ENCODE peak calls at places on chromosomes 5 and 9, in six cellular contexts. W, F, I, N, Q and P are unnamed samples.

GRCh38 chr5:72108200-72109050 is 1.1 kb downstream of the MAP1B start:
- DNase-seq in W (peak), F (peak), I (peak), N (peak), Q (peak), P (no peak)

GRCh38 chr9:112496074-112496722 is 9.6 kb downstream of the KIAA1958 start:
- DNase-seq in W (no peak), F (no peak), I (no peak), N (no peak), Q (no peak), P (no peak)

GRCh38 chr5:75044406-75044805 is 8.0 kb downstream of the GCNT4 start:
- DNase-seq in W (no peak), F (no peak), I (no peak), N (no peak), Q (no peak), P (no peak)

GRCh38 chr9:76180541-76180940 is 213.7 kb downstream of the RFK start:
- DNase-seq in W (peak), F (peak), I (no peak), N (peak), Q (no peak), P (no peak)

GRCh38 chr5:98301567-98301966 is 471.9 kb upstream of the RGMB start:
- DNase-seq in W (no peak), F (no peak), I (no peak), N (peak), Q (no peak), P (no peak)

GRCh38 chr5:17441351-17441750 is 56.7 kb upstream of the TAF11L2 start:
- DNase-seq in W (no peak), F (peak), I (no peak), N (no peak), Q (no peak), P (no peak)

GRCh38 chr5:113562828-113563400 is 49.4 kb downstream of the YTHDC2 start:
- DNase-seq in W (no peak), F (no peak), I (no peak), N (no peak), Q (no peak), P (no peak)

GRCh38 chr5:62460578-62460983 is 48.0 kb downstream of the IPO11 start:
- DNase-seq in W (peak), F (peak), I (no peak), N (peak), Q (no peak), P (no peak)

GRCh38 chr5:30752015-30752414 is 441.5 kb upstream of the CDH6 start:
- DNase-seq in W (no peak), F (no peak), I (no peak), N (no peak), Q (no peak), P (no peak)

GRCh38 chr9:112002131-112002846 is 105.7 kb downstream of the UGCG start:
- DNase-seq in W (no peak), F (no peak), I (no peak), N (no peak), Q (no peak), P (no peak)

GRCh38 chr5:38871211-38871610 is 25.4 kb downstream of the OSMR start:
- DNase-seq in W (no peak), F (peak), I (no peak), N (no peak), Q (no peak), P (no peak)

GRCh38 chr9:29873579-29873978 is 2300.3 kb upstream of the C9orf72 start:
- DNase-seq in W (no peak), F (no peak), I (no peak), N (no peak), Q (no peak), P (no peak)

GRCh38 chr9:70259512-70259802 is 679 bp downstream of the SMC5 start:
- DNase-seq in W (peak), F (no peak), I (no peak), N (peak), Q (no peak), P (no peak)

GRCh38 chr9:10008101-10008799 is 604.6 kb downstream of the PTPRD start:
- DNase-seq in W (peak), F (no peak), I (no peak), N (peak), Q (no peak), P (no peak)

GRCh38 chr9:134253596-134254205 is 72.6 kb upstream of the RXRA start:
- DNase-seq in W (no peak), F (no peak), I (no peak), N (no peak), Q (no peak), P (no peak)

GRCh38 chr5:67985686-67986387 is 229.7 kb upstream of the PIK3R1 start:
- DNase-seq in W (no peak), F (no peak), I (no peak), N (no peak), Q (no peak), P (no peak)

GRCh38 chr9:129352157-129352870 is 174.3 kb upstream of the IER5L start:
- DNase-seq in W (peak), F (no peak), I (no peak), N (peak), Q (no peak), P (no peak)

GRCh38 chr5:14663734-14664269 is 716 bp upstream of the OTULIN start:
- DNase-seq in W (peak), F (no peak), I (no peak), N (no peak), Q (peak), P (no peak)

GRCh38 chr9:95171001-95171400 is 146.5 kb downstream of the FANCC start:
- DNase-seq in W (no peak), F (no peak), I (no peak), N (peak), Q (no peak), P (no peak)

GRCh38 chr9:137128158-137129088 is 10.5 kb upstream of the GRIN1 start:
- DNase-seq in W (no peak), F (no peak), I (no peak), N (no peak), Q (no peak), P (no peak)

GRCh38 chr5:57338068-57338848 is 144.4 kb downstream of the ACTBL2 start:
- DNase-seq in W (peak), F (peak), I (no peak), N (peak), Q (no peak), P (no peak)

GRCh38 chr5:115601709-115602584 is at the start of gene TICAM2:
- DNase-seq in W (peak), F (peak), I (peak), N (peak), Q (peak), P (no peak)

GRCh38 chr9:18238752-18239151 is 235.2 kb upstream of the ADAMTSL1 start:
- DNase-seq in W (no peak), F (peak), I (no peak), N (no peak), Q (no peak), P (peak)

GRCh38 chr9:12253941-12254340 is 439.2 kb upstream of the TYRP1 start:
- DNase-seq in W (no peak), F (no peak), I (no peak), N (no peak), Q (no peak), P (no peak)

GRCh38 chr5:1498623-1499416 is 24.9 kb downstream of the LPCAT1 start:
- DNase-seq in W (no peak), F (no peak), I (no peak), N (no peak), Q (no peak), P (no peak)

GRCh38 chr5:2326603-2327002 is 424.9 kb downstream of the IRX2 start:
- DNase-seq in W (no peak), F (no peak), I (no peak), N (no peak), Q (no peak), P (no peak)

GRCh38 chr5:85375525-85375924 is 990.8 kb upstream of the EDIL3 start:
- DNase-seq in W (no peak), F (no peak), I (no peak), N (no peak), Q (no peak), P (no peak)

GRCh38 chr5:55934117-55934613 is 60.6 kb downstream of the IL6ST start:
- DNase-seq in W (no peak), F (peak), I (no peak), N (no peak), Q (no peak), P (peak)

GRCh38 chr5:135235551-135236100 is 163.4 kb downstream of the MACROH2A1 start:
- DNase-seq in W (no peak), F (no peak), I (no peak), N (no peak), Q (no peak), P (peak)

GRCh38 chr5:160105686-160106085 is 13.6 kb downstream of the PWWP2A start:
- DNase-seq in W (no peak), F (no peak), I (no peak), N (no peak), Q (no peak), P (no peak)

GRCh38 chr5:84603557-84604185 is 219.0 kb upstream of the EDIL3 start:
- DNase-seq in W (no peak), F (peak), I (no peak), N (no peak), Q (peak), P (peak)

GRCh38 chr5:78320461-78320860 is 26.0 kb upstream of the AP3B1 start:
- DNase-seq in W (peak), F (peak), I (no peak), N (peak), Q (no peak), P (no peak)

GRCh38 chr9:129776938-129777768 is 24.3 kb upstream of the PTGES start:
- DNase-seq in W (peak), F (peak), I (no peak), N (peak), Q (peak), P (peak)

GRCh38 chr9:98457696-98458370 is 202.4 kb upstream of the TBC1D2 start:
- DNase-seq in W (no peak), F (no peak), I (no peak), N (no peak), Q (no peak), P (no peak)

DNA sequence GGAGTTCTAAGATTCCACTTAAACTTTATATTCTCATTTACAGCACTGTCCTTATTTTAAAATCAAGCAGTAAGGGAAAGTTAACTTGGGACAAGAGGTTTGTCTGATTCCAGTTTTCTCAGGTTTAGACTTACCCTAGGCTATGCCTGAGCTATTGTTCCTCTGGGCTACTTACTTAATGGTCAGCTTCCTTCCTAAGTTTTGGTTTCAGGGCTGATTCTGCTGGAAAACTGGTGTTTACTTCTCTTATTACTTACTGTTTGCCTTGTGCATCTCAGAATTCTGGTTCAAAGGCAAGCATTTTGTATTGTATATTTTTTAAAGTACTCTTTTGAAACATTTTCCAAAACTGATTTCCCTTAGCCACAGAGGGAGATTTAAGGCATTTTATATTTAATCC is 289.8 kb downstream of the ARHGAP26 start:
- DNase-seq in W (no peak), F (no peak), I (no peak), N (no peak), Q (no peak), P (no peak)
- H3K27ac ChIP-seq in W (no peak), F (peak), I (no peak), N (no peak), Q (peak), P (peak)

DNA sequence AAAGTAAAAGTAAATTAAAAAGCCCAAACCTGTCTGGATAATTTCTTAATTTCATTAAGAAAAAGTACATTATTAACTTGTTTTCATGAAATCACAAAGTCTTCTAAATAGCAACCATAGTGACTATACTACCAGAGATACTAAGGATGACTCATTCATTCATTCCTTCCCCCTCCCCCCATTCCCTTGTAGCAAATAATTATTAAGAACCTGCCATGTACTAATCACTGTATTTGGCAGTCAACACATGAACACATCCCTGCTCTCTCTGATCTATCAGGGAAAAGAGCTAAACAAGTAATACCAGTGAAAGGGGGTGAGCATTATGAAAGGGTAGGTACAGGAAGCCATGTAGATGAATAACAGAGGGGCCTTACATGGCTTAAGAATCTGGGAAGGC is 203.9 kb downstream of the CWC27 start:
- DNase-seq in W (no peak), F (peak), I (no peak), N (no peak), Q (no peak), P (no peak)
- H3K27ac ChIP-seq in W (no peak), F (no peak), I (no peak), N (no peak), Q (no peak), P (no peak)

GRCh38 chr5:137218896-137219295 is 280.2 kb downstream of the SPOCK1 start:
- DNase-seq in W (no peak), F (peak), I (no peak), N (no peak), Q (no peak), P (no peak)
- H3K27ac ChIP-seq in W (no peak), F (no peak), I (peak), N (no peak), Q (no peak), P (peak)

DNA sequence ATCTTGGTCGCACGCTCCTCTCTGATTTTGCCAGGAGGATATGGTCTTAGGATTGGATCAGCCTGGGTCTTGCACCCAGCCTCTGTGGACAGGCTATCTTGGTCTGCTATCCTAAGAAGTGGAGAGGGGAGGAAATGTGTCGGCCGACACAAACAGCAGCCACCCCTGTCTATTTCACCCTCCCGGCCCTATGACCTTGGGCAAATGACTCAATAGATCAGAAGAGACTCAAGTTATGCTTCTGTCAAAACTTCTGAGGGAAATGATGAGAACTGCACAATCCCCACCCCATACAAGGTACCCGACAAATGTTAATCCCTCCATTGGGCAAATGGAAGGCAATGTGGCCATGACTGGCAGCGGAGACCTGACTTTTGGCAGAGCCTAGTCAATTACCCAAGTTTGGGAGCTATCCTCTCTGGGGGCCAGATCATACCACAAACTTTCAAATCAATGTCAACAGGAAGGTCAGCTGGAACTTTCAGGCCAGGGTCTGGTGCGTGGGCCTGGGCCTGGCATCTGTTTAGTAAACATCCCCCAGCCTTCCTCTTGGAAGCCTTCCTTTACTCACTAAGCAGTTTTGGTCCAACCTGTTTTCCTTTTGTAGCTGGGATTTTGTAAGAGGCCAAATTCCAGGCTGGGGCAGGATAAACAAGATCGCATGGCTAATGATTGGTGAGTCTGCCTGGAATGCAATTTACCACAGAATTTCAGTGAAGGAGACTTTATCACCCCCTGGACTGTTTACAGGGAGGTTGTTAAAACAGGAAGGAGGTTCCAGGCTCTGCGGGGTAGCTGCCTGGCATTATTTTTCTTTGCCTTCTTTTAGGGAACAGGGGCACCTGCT is 64.2 kb upstream of the CPEB4 start:
- DNase-seq in W (peak), F (peak), I (no peak), N (peak), Q (no peak), P (peak)
- H3K27ac ChIP-seq in W (peak), F (no peak), I (no peak), N (peak), Q (no peak), P (peak)

DNA sequence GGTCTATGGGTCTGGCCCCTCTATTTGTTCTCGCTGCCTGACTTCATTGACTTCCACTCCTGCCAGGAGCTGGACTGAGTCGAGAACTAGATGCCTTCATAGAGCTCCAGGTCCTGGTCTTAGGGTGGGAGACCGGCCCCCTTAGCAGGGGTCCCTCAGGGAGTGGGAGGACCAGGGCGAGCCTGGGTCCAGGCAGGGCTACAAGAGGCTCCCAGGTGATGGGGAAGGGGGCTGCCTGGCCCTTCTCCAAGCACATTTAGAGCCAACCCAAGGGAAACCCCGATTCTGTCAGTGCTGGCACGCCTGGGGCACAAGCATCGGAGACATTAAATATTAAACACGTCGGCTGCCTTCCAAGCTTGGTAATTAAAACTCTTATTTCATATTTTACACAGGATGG is 23.7 kb upstream of the ZBTB43 start:
- DNase-seq in W (no peak), F (no peak), I (no peak), N (no peak), Q (no peak), P (no peak)
- H3K27ac ChIP-seq in W (no peak), F (no peak), I (no peak), N (no peak), Q (no peak), P (no peak)

GRCh38 chr9:68872026-68872501 is 141.8 kb downstream of the PRKACG start:
- DNase-seq in W (peak), F (no peak), I (no peak), N (peak), Q (peak), P (no peak)
- H3K27ac ChIP-seq in W (no peak), F (no peak), I (no peak), N (peak), Q (peak), P (no peak)

GRCh38 chr9:121294181-121294743 is 26.3 kb downstream of the GSN start:
- DNase-seq in W (no peak), F (no peak), I (no peak), N (no peak), Q (peak), P (no peak)

GRCh38 chr9:121294866-121295661 is 27.1 kb downstream of the GSN start:
- DNase-seq in W (no peak), F (no peak), I (no peak), N (no peak), Q (peak), P (no peak)

GRCh38 chr9:121295662-121296191 is 27.8 kb downstream of the GSN start:
- DNase-seq in W (no peak), F (no peak), I (no peak), N (no peak), Q (no peak), P (no peak)

GRCh38 chr9:121292051-121292450 is 24.1 kb downstream of the GSN start:
- DNase-seq in W (no peak), F (no peak), I (no peak), N (no peak), Q (no peak), P (no peak)

DNA sequence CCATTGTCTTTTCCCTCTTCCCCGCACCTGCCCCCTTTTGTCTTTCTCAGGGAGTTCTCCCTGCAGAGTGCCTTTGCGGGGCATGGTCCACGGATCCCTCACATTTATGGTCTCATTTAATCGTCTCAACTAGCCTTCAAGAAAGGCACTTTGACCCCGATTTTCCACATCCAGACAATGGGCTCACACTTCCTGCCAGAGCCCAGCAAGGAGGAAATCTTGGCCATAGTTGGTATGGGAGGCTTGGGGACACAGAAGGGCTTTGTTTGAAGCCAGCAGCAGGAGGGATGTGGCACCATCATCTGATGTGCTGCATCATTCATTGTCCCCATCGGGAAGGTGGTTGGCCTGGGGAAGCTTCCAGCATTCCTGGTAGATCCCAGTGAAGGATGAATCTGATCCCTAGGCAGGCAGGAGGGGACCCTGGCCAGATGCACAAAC is 24.9 kb downstream of the GSN start:
- DNase-seq in W (no peak), F (no peak), I (peak), N (no peak), Q (no peak), P (no peak)
- H3K27ac ChIP-seq in W (no peak), F (no peak), I (peak), N (no peak), Q (no peak), P (no peak)

GRCh38 chr9:36572515-36573418 is at the start of gene MELK:
- DNase-seq in W (peak), F (peak), I (peak), N (peak), Q (peak), P (no peak)
- H3K27ac ChIP-seq in W (peak), F (peak), I (peak), N (peak), Q (peak), P (peak)

GRCh38 chr9:128321343-128321742 is 904 bp downstream of the TRUB2 start:
- DNase-seq in W (no peak), F (no peak), I (no peak), N (no peak), Q (no peak), P (no peak)
- H3K27ac ChIP-seq in W (no peak), F (no peak), I (no peak), N (no peak), Q (no peak), P (no peak)